ENCODE peak calls at places on chromosomes 6 and 20, in four cellular contexts. One of them, this sample, is unnamed.

GRCh38 chr6:138226701-138227315 is 8.5 kb upstream of the PBOV1 start:
- DNase-seq in effector memory CD8-positive, alpha-beta T cell: no peak
- DNase-seq in pons: no peak
- DNase-seq in stimulated activated CD8-positive, alpha-beta memory T cell treated with anti-CD3 and anti-CD28 coated beads, Interleukin-2, amount 100 ng/mL, for 48 hours: no peak
- DNase-seq in this sample: no peak

GRCh38 chr6:7922596-7922995 is 12.0 kb upstream of the TXNDC5 start:
- DNase-seq in effector memory CD8-positive, alpha-beta T cell: no peak
- DNase-seq in pons: no peak
- DNase-seq in stimulated activated CD8-positive, alpha-beta memory T cell treated with anti-CD3 and anti-CD28 coated beads, Interleukin-2, amount 100 ng/mL, for 48 hours: no peak
- DNase-seq in this sample: no peak

GRCh38 chr6:36230376-36230775 is 33.8 kb downstream of the BRPF3 start:
- DNase-seq in effector memory CD8-positive, alpha-beta T cell: no peak
- DNase-seq in pons: no peak
- DNase-seq in stimulated activated CD8-positive, alpha-beta memory T cell treated with anti-CD3 and anti-CD28 coated beads, Interleukin-2, amount 100 ng/mL, for 48 hours: no peak
- DNase-seq in this sample: no peak

GRCh38 chr6:138979365-138979764 is 8.7 kb downstream of the REPS1 start:
- DNase-seq in effector memory CD8-positive, alpha-beta T cell: no peak
- DNase-seq in pons: no peak
- DNase-seq in stimulated activated CD8-positive, alpha-beta memory T cell treated with anti-CD3 and anti-CD28 coated beads, Interleukin-2, amount 100 ng/mL, for 48 hours: no peak
- DNase-seq in this sample: no peak

GRCh38 chr6:127481628-127482027 is 22.4 kb upstream of the KIAA0408 start:
- DNase-seq in effector memory CD8-positive, alpha-beta T cell: no peak
- DNase-seq in pons: no peak
- DNase-seq in stimulated activated CD8-positive, alpha-beta memory T cell treated with anti-CD3 and anti-CD28 coated beads, Interleukin-2, amount 100 ng/mL, for 48 hours: no peak
- DNase-seq in this sample: no peak

GRCh38 chr20:37353285-37353849 is 7.4 kb downstream of the SRC start:
- DNase-seq in effector memory CD8-positive, alpha-beta T cell: no peak
- DNase-seq in pons: no peak
- DNase-seq in stimulated activated CD8-positive, alpha-beta memory T cell treated with anti-CD3 and anti-CD28 coated beads, Interleukin-2, amount 100 ng/mL, for 48 hours: no peak
- DNase-seq in this sample: no peak

GRCh38 chr6:26202811-26203583 is 115.8 kb downstream of the HFE start:
- DNase-seq in effector memory CD8-positive, alpha-beta T cell: no peak
- DNase-seq in pons: no peak
- DNase-seq in stimulated activated CD8-positive, alpha-beta memory T cell treated with anti-CD3 and anti-CD28 coated beads, Interleukin-2, amount 100 ng/mL, for 48 hours: no peak
- DNase-seq in this sample: no peak

GRCh38 chr6:85419046-85419759 is 30.7 kb upstream of the NT5E start:
- DNase-seq in effector memory CD8-positive, alpha-beta T cell: no peak
- DNase-seq in pons: no peak
- DNase-seq in stimulated activated CD8-positive, alpha-beta memory T cell treated with anti-CD3 and anti-CD28 coated beads, Interleukin-2, amount 100 ng/mL, for 48 hours: no peak
- DNase-seq in this sample: no peak

GRCh38 chr20:64119301-64119680 is 11.9 kb upstream of the NPBWR2 start:
- DNase-seq in effector memory CD8-positive, alpha-beta T cell: no peak
- DNase-seq in pons: no peak
- DNase-seq in stimulated activated CD8-positive, alpha-beta memory T cell treated with anti-CD3 and anti-CD28 coated beads, Interleukin-2, amount 100 ng/mL, for 48 hours: no peak
- DNase-seq in this sample: no peak

GRCh38 chr20:46893877-46894578 is 615 bp upstream of the EYA2 start:
- DNase-seq in effector memory CD8-positive, alpha-beta T cell: no peak
- DNase-seq in pons: no peak
- DNase-seq in stimulated activated CD8-positive, alpha-beta memory T cell treated with anti-CD3 and anti-CD28 coated beads, Interleukin-2, amount 100 ng/mL, for 48 hours: no peak
- DNase-seq in this sample: no peak

GRCh38 chr20:56358070-56358469 is 704 bp upstream of the FAM210B start:
- DNase-seq in effector memory CD8-positive, alpha-beta T cell: no peak
- DNase-seq in pons: no peak
- DNase-seq in stimulated activated CD8-positive, alpha-beta memory T cell treated with anti-CD3 and anti-CD28 coated beads, Interleukin-2, amount 100 ng/mL, for 48 hours: no peak
- DNase-seq in this sample: no peak

GRCh38 chr6:154297711-154298110 is 58.9 kb downstream of the IPCEF1 start:
- DNase-seq in effector memory CD8-positive, alpha-beta T cell: no peak
- DNase-seq in pons: no peak
- DNase-seq in stimulated activated CD8-positive, alpha-beta memory T cell treated with anti-CD3 and anti-CD28 coated beads, Interleukin-2, amount 100 ng/mL, for 48 hours: no peak
- DNase-seq in this sample: no peak

GRCh38 chr6:169159331-169159730 is 94.3 kb downstream of the THBS2 start:
- DNase-seq in effector memory CD8-positive, alpha-beta T cell: no peak
- DNase-seq in pons: no peak
- DNase-seq in stimulated activated CD8-positive, alpha-beta memory T cell treated with anti-CD3 and anti-CD28 coated beads, Interleukin-2, amount 100 ng/mL, for 48 hours: no peak
- DNase-seq in this sample: no peak

GRCh38 chr6:44169886-44170570 is 11.4 kb downstream of the CAPN11 start:
- DNase-seq in effector memory CD8-positive, alpha-beta T cell: no peak
- DNase-seq in pons: no peak
- DNase-seq in stimulated activated CD8-positive, alpha-beta memory T cell treated with anti-CD3 and anti-CD28 coated beads, Interleukin-2, amount 100 ng/mL, for 48 hours: no peak
- DNase-seq in this sample: no peak

GRCh38 chr6:10791673-10792072 is 44.1 kb downstream of the TMEM14B start:
- DNase-seq in effector memory CD8-positive, alpha-beta T cell: no peak
- DNase-seq in pons: no peak
- DNase-seq in stimulated activated CD8-positive, alpha-beta memory T cell treated with anti-CD3 and anti-CD28 coated beads, Interleukin-2, amount 100 ng/mL, for 48 hours: no peak
- DNase-seq in this sample: no peak

GRCh38 chr6:155227076-155227475 is 36.7 kb upstream of the CLDN20 start:
- DNase-seq in effector memory CD8-positive, alpha-beta T cell: no peak
- DNase-seq in pons: no peak
- DNase-seq in stimulated activated CD8-positive, alpha-beta memory T cell treated with anti-CD3 and anti-CD28 coated beads, Interleukin-2, amount 100 ng/mL, for 48 hours: no peak
- DNase-seq in this sample: no peak

GRCh38 chr20:58130574-58130973 is 97.9 kb downstream of the ANKRD60 start:
- DNase-seq in effector memory CD8-positive, alpha-beta T cell: no peak
- DNase-seq in pons: no peak
- DNase-seq in stimulated activated CD8-positive, alpha-beta memory T cell treated with anti-CD3 and anti-CD28 coated beads, Interleukin-2, amount 100 ng/mL, for 48 hours: no peak
- DNase-seq in this sample: no peak

This sample was measured in immature natural killer cell.